ENCODE peak calls at places on chromosome 19, in ten cellular contexts. Q is CD8-positive, alpha-beta T cell; A is IMR-90; D is heart right ventricle; C is CD4-positive, CD25-positive, alpha-beta regulatory T cell; Y is aorta; E is tibial nerve; R is body of pancreas; T is lower lobe of right lung; G is ascending aorta. O is an unnamed sample. For H3K4me1 and H3K36me3, the result is how much of the 10 kb centered on the place peaks cover.

GRCh38 chr19:31448221-31448657 is 99.0 kb upstream of the TSHZ3 start:
- DNase-seq in Q (no peak), A (peak), D (peak), C (no peak), Y (no peak), E (no peak), R (peak), T (peak), G (no peak), O (peak)

GRCh38 chr19:19366691-19367396 is 38.6 kb upstream of the GATAD2A start:
- DNase-seq in Q (peak), A (peak), D (peak), C (peak), Y (peak), E (peak), R (peak), T (peak), G (peak), O (peak)

GRCh38 chr19:45187421-45188100 is 9.0 kb downstream of the BLOC1S3 start:
- DNase-seq in Q (peak), A (no peak), D (no peak), C (peak), Y (no peak), E (no peak), R (no peak), T (no peak), G (no peak), O (no peak)

GRCh38 chr19:7292950-7293794 is 1.0 kb downstream of the INSR start:
- DNase-seq in Q (peak), A (no peak), D (peak), C (no peak), Y (peak), E (no peak), R (peak), T (peak), G (peak), O (peak)

GRCh38 chr19:8826371-8826770 is 5.7 kb downstream of the ZNF558 start:
- DNase-seq in Q (no peak), A (no peak), D (no peak), C (no peak), Y (no peak), E (no peak), R (no peak), T (no peak), G (no peak), O (no peak)

GRCh38 chr19:15506074-15506565 is 2.2 kb upstream of the CYP4F22 start:
- DNase-seq in Q (no peak), A (no peak), D (no peak), C (no peak), Y (no peak), E (no peak), R (no peak), T (no peak), G (no peak), O (no peak)

GRCh38 chr19:34393031-34393430 is 11.2 kb upstream of the PDCD2L start:
- DNase-seq in Q (no peak), A (no peak), D (no peak), C (no peak), Y (no peak), E (no peak), R (no peak), T (no peak), G (no peak), O (no peak)

GRCh38 chr19:39679056-39679790 is 23.5 kb downstream of the LGALS16 start:
- DNase-seq in Q (no peak), A (no peak), D (no peak), C (peak), Y (no peak), E (no peak), R (no peak), T (no peak), G (no peak), O (no peak)

GRCh38 chr19:21750586-21751128 is 16.7 kb downstream of the ZNF100 start:
- DNase-seq in Q (no peak), A (no peak), D (no peak), C (no peak), Y (no peak), E (no peak), R (no peak), T (no peak), G (no peak), O (no peak)

GRCh38 chr19:46068345-46069258 is 27.8 kb upstream of the IGFL4 start:
- DNase-seq in Q (no peak), A (peak), D (no peak), C (no peak), Y (no peak), E (no peak), R (no peak), T (no peak), G (no peak), O (peak)

GRCh38 chr19:20928371-20928770 is 5.3 kb downstream of the ZNF85 start:
- DNase-seq in Q (no peak), A (peak), D (no peak), C (no peak), Y (no peak), E (no peak), R (no peak), T (no peak), G (no peak), O (no peak)

GRCh38 chr19:7819337-7819736 is 10.7 kb upstream of the EVI5L start:
- DNase-seq in Q (no peak), A (no peak), D (no peak), C (no peak), Y (no peak), E (no peak), R (no peak), T (no peak), G (no peak), O (no peak)

GRCh38 chr19:3104708-3104983 is 10.5 kb downstream of the GNA11 start:
- DNase-seq in Q (no peak), A (no peak), D (no peak), C (no peak), Y (no peak), E (no peak), R (no peak), T (no peak), G (no peak), O (no peak)

GRCh38 chr19:41505105-41505504 is 62.1 kb downstream of the ERICH4 start:
- DNase-seq in Q (no peak), A (no peak), D (no peak), C (no peak), Y (no peak), E (no peak), R (no peak), T (no peak), G (no peak), O (no peak)

GRCh38 chr19:55962186-55962585 is 14.6 kb downstream of the NLRP8 start:
- DNase-seq in Q (no peak), A (no peak), D (no peak), C (no peak), Y (no peak), E (no peak), R (no peak), T (no peak), G (no peak), O (no peak)

GRCh38 chr19:7992575-7992974 is 12.9 kb downstream of the ELAVL1 start:
- DNase-seq in Q (no peak), A (no peak), D (no peak), C (no peak), Y (no peak), E (no peak), R (no peak), T (no peak), G (no peak), O (no peak)

GRCh38 chr19:36128392-36128736 is 11.5 kb upstream of the CAPNS1 start:
- DNase-seq in Q (no peak), A (no peak), D (peak), C (no peak), Y (no peak), E (no peak), R (no peak), T (peak), G (no peak), O (peak)

GRCh38 chr19:3538965-3539742 is at the start of gene TEKTIP1:
- DNase-seq in Q (no peak), A (no peak), D (no peak), C (no peak), Y (no peak), E (no peak), R (no peak), T (no peak), G (no peak), O (no peak)

GRCh38 chr19:4456566-4456842 is 1.1 kb downstream of the UBXN6 start:
- DNase-seq in Q (no peak), A (peak), D (no peak), C (no peak), Y (no peak), E (no peak), R (peak), T (peak), G (peak), O (no peak)

GRCh38 chr19:32917612-32917996 is 48.0 kb upstream of the SLC7A9 start:
- DNase-seq in Q (no peak), A (no peak), D (no peak), C (no peak), Y (no peak), E (no peak), R (no peak), T (no peak), G (no peak), O (no peak)

GRCh38 chr19:49639401-49640112 is 386 bp downstream of the RRAS start:
- DNase-seq in Q (no peak), A (no peak), D (no peak), C (no peak), Y (no peak), E (peak), R (no peak), T (no peak), G (no peak), O (peak)

GRCh38 chr19:3248728-3249315 is 24.4 kb downstream of the CELF5 start:
- DNase-seq in Q (no peak), A (no peak), D (no peak), C (no peak), Y (no peak), E (no peak), R (no peak), T (no peak), G (no peak), O (no peak)

GRCh38 chr19:20840371-20840770 is 64.3 kb downstream of the ZNF66 start:
- DNase-seq in Q (no peak), A (no peak), D (no peak), C (no peak), Y (no peak), E (no peak), R (no peak), T (no peak), G (no peak), O (no peak)

GRCh38 chr19:49338691-49339363 is 3.6 kb downstream of the CD37 start:
- DNase-seq in Q (no peak), A (no peak), D (peak), C (no peak), Y (peak), E (no peak), R (peak), T (peak), G (peak), O (peak)

GRCh38 chr19:7673995-7674667 is 2.8 kb upstream of the MCEMP1 start:
- DNase-seq in Q (no peak), A (peak), D (peak), C (peak), Y (peak), E (peak), R (peak), T (peak), G (peak), O (peak)

GRCh38 chr19:7596191-7596937 is 701 bp downstream of the CAMSAP3 start:
- DNase-seq in Q (no peak), A (no peak), D (no peak), C (no peak), Y (no peak), E (no peak), R (no peak), T (no peak), G (no peak), O (no peak)

GRCh38 chr19:9306443-9306842 is 3.2 kb downstream of the ZNF699 start:
- DNase-seq in Q (no peak), A (peak), D (no peak), C (no peak), Y (no peak), E (no peak), R (no peak), T (no peak), G (no peak), O (no peak)

GRCh38 chr19:46821512-46822359 is 28.9 kb downstream of the AP2S1 start:
- DNase-seq in Q (peak), A (no peak), D (peak), C (peak), Y (peak), E (no peak), R (no peak), T (peak), G (no peak), O (peak)

GRCh38 chr19:13665125-13665903 is 99.0 kb upstream of the MRI1 start:
- DNase-seq in Q (no peak), A (no peak), D (no peak), C (no peak), Y (no peak), E (no peak), R (no peak), T (no peak), G (no peak), O (no peak)

GRCh38 chr19:5354403-5354802 is 13.8 kb upstream of the PTPRS start:
- DNase-seq in Q (no peak), A (no peak), D (no peak), C (no peak), Y (no peak), E (no peak), R (no peak), T (no peak), G (no peak), O (no peak)

GRCh38 chr19:55372316-55373081 is 2.2 kb upstream of the IL11 start:
- DNase-seq in Q (peak), A (peak), D (no peak), C (no peak), Y (no peak), E (no peak), R (no peak), T (no peak), G (no peak), O (no peak)

GRCh38 chr19:18477974-18478373 is 40.0 kb upstream of the ISYNA1 start:
- DNase-seq in Q (no peak), A (no peak), D (no peak), C (no peak), Y (no peak), E (no peak), R (no peak), T (no peak), G (no peak), O (no peak)

GRCh38 chr19:19514215-19514633 is 1.1 kb downstream of the TSSK6 start:
- DNase-seq in Q (no peak), A (no peak), D (peak), C (no peak), Y (peak), E (no peak), R (peak), T (no peak), G (peak), O (peak)

GRCh38 chr19:57903298-57904174 is 12.9 kb downstream of the ZNF417 start:
- DNase-seq in Q (no peak), A (peak), D (no peak), C (no peak), Y (no peak), E (no peak), R (no peak), T (no peak), G (no peak), O (peak)

GRCh38 chr19:45038931-45039893 is at the start of gene CLASRP:
- DNase-seq in Q (peak), A (peak), D (peak), C (peak), Y (peak), E (peak), R (peak), T (peak), G (peak), O (peak)

GRCh38 chr19:35247526-35248309 is 1.1 kb upstream of the LSR start:
- DNase-seq in Q (peak), A (no peak), D (no peak), C (peak), Y (no peak), E (no peak), R (peak), T (peak), G (no peak), O (peak)

GRCh38 chr19:46845959-46846459 is 4.6 kb downstream of the AP2S1 start:
- DNase-seq in Q (no peak), A (no peak), D (peak), C (no peak), Y (no peak), E (no peak), R (no peak), T (no peak), G (no peak), O (peak)

GRCh38 chr19:1469200-1469935 is 9.6 kb downstream of the C19orf25 start:
- DNase-seq in Q (no peak), A (no peak), D (peak), C (peak), Y (no peak), E (no peak), R (no peak), T (peak), G (no peak), O (no peak)

GRCh38 chr19:1469936-1470863 is 8.8 kb downstream of the C19orf25 start:
- DNase-seq in Q (peak), A (no peak), D (peak), C (peak), Y (no peak), E (no peak), R (no peak), T (peak), G (no peak), O (peak)

GRCh38 chr19:1467228-1467511 is 11.8 kb downstream of the C19orf25 start:
- DNase-seq in Q (no peak), A (no peak), D (no peak), C (no peak), Y (no peak), E (no peak), R (no peak), T (no peak), G (no peak), O (peak)

GRCh38 chr19:1467512-1468273 is 11.3 kb downstream of the C19orf25 start:
- DNase-seq in Q (no peak), A (no peak), D (peak), C (no peak), Y (no peak), E (no peak), R (no peak), T (no peak), G (no peak), O (peak)

DNA sequence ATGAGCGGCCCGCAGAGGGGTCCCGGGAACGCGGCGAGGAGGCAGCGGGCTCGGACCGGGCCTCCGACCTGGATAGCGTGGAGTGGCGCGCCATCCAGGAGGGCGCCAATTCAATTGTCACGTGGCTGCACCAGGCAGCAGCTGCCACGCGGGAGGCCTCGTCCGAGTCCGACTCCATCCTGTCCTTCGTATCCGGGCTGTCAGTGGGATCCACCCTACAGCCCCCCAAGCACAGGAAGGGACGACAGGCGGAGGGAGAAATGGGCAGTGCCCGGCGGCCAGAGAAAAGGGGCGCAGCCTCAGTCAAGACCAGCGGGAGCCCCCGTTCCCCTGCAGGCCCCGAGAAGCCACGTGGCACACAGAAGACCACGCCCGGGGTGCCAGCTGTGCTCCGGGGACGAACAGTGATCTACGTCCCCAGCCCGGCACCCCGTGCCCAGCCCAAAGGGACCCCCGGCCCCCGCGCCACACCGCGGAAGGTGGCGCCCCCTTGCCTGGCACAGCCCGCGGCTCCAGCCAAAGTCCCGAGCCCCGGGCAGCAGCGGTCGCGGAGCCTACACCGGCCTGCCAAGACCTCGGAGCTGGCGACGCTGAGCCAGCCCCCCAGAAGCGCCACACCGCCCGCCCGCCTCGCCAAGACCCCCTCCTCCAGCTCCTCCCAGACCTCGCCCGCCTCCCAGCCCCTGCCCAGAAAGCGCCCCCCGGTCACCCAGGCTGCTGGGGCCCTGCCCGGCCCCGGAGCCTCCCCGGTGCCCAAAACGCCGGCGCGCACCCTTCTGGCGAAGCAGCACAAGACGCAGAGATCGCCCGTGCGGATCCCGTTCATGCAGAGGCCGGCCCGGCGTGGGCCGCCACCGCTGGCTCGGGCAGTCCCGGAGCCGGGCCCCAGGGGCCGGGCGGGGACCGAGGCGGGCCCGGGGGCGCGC is 10.5 kb downstream of the C19orf25 start:
- DNase-seq in Q (peak), A (peak), D (peak), C (peak), Y (no peak), E (no peak), R (no peak), T (no peak), G (no peak), O (peak)
- H3K4me1 ChIP-seq in Q (half or more), A (under half), D (half or more), C (half or more), Y (under half), E (half or more), R (half or more), T (half or more), G (under half), O (half or more)

GRCh38 chr19:1862068-1862423 is 1.3 kb downstream of the KLF16 start:
- DNase-seq in Q (no peak), A (no peak), D (no peak), C (no peak), Y (peak), E (no peak), R (no peak), T (no peak), G (no peak), O (no peak)
- H3K4me3 ChIP-seq in Q (peak), A (peak), D (peak), C (peak), Y (no peak), E (peak), R (peak), T (peak), G (peak), O (peak)

GRCh38 chr19:43658001-43658400 is 12.0 kb downstream of the PLAUR start:
- DNase-seq in Q (no peak), A (no peak), D (no peak), C (no peak), Y (no peak), E (no peak), R (no peak), T (no peak), G (no peak), O (no peak)

GRCh38 chr19:43660301-43660700 is 9.7 kb downstream of the PLAUR start:
- DNase-seq in Q (no peak), A (no peak), D (no peak), C (no peak), Y (no peak), E (no peak), R (no peak), T (no peak), G (no peak), O (no peak)

GRCh38 chr19:43664008-43664407 is 6.0 kb downstream of the PLAUR start:
- DNase-seq in Q (peak), A (no peak), D (no peak), C (peak), Y (peak), E (no peak), R (peak), T (no peak), G (no peak), O (peak)

GRCh38 chr19:43667524-43668405 is 2.2 kb downstream of the PLAUR start:
- DNase-seq in Q (no peak), A (peak), D (peak), C (no peak), Y (peak), E (no peak), R (no peak), T (peak), G (peak), O (peak)

GRCh38 chr19:43662487-43662886 is 7.5 kb downstream of the PLAUR start:
- DNase-seq in Q (no peak), A (no peak), D (no peak), C (no peak), Y (no peak), E (no peak), R (no peak), T (no peak), G (no peak), O (no peak)
- H3K36me3 ChIP-seq in Q (under half), A (half or more), D (under half), C (under half), Y (under half), E (under half), R (under half), T (half or more), G (under half), O (under half)

DNA sequence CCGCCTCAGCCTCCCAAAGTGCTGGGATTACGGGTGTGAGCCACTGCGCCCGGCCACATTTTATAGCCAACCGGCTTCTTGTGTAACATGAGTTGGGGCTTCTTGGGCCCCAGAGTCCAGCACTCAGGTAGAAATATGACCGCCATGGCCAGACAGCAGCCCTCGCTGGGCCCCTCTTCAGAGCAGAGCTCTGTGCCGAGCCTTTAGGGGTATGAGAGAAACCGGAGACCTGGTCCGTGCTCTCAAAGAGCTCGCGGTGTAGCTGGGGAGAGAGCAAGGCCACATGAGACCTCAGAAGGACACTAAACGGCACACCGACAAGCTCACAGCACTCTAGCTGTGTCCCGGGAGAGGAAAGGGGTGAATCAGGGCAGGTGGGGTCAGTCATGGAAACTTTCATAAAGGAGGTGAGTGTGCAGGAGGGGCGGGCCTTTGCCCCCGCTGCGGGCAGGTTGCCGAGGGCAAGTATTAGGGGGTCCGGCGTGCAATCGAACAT is 15.8 kb downstream of the ACTN4 start:
- DNase-seq in Q (no peak), A (no peak), D (no peak), C (no peak), Y (no peak), E (no peak), R (no peak), T (no peak), G (no peak), O (no peak)
- H3K4me1 ChIP-seq in Q (half or more), A (half or more), D (half or more), C (half or more), Y (under half), E (half or more), R (half or more), T (half or more), G (half or more), O (half or more)